ENCODE peak calls at places on chromosomes 5 and 9, in seven cellular contexts. N is EH; Y is ureter; J is stimulated activated CD4-positive, alpha-beta T cell treated with anti-CD3 and anti-CD28 coated beads, Interleukin-1b, Interleukin-23, amount 100 ng/mL, for 4 hours; T is stimulated activated naive B cell treated with anti-CD40 and anti-IgM and Interleukin-4, amounts not matched to agents 10 μg/mL and 1 μg/mL and 100 μg/mL, for 72 hours; U is RWPE1; L is GOT3. R is an unnamed sample.

GRCh38 chr5:180839935-180840334 is 21.1 kb downstream of the ZFP62 start:
- DNase-seq in N (no peak), Y (peak), J (no peak), T (no peak), U (no peak), L (no peak), R (no peak)

GRCh38 chr5:154863291-154864080 is 5.1 kb downstream of the CNOT8 start:
- DNase-seq in N (peak), Y (no peak), J (no peak), T (no peak), U (no peak), L (no peak), R (no peak)

GRCh38 chr9:100284247-100284646 is 68.5 kb downstream of the TEX10 start:
- DNase-seq in N (no peak), Y (no peak), J (no peak), T (no peak), U (no peak), L (no peak), R (no peak)

GRCh38 chr5:135486679-135487395 is 34.7 kb upstream of the TIFAB start:
- DNase-seq in N (no peak), Y (no peak), J (no peak), T (no peak), U (no peak), L (no peak), R (no peak)

GRCh38 chr5:133605323-133605722 is 7.0 kb downstream of the FSTL4 start:
- DNase-seq in N (no peak), Y (no peak), J (no peak), T (no peak), U (no peak), L (no peak), R (no peak)

GRCh38 chr5:78644741-78645300 is 3.8 kb downstream of the LHFPL2 start:
- DNase-seq in N (peak), Y (no peak), J (no peak), T (no peak), U (no peak), L (no peak), R (peak)

GRCh38 chr5:137113939-137114338 is 385.2 kb downstream of the SPOCK1 start:
- DNase-seq in N (no peak), Y (no peak), J (no peak), T (no peak), U (no peak), L (no peak), R (no peak)

GRCh38 chr9:37187713-37188439 is 67.5 kb downstream of the ZCCHC7 start:
- DNase-seq in N (peak), Y (no peak), J (no peak), T (no peak), U (no peak), L (no peak), R (no peak)

GRCh38 chr9:107739601-107740082 is 250.1 kb upstream of the KLF4 start:
- DNase-seq in N (peak), Y (peak), J (no peak), T (no peak), U (peak), L (no peak), R (no peak)

GRCh38 chr5:135441256-135441915 is 5.8 kb downstream of the DCANP1 start:
- DNase-seq in N (no peak), Y (no peak), J (no peak), T (no peak), U (no peak), L (no peak), R (no peak)

GRCh38 chr5:115842089-115842881 is 550 bp downstream of the AP3S1 start:
- DNase-seq in N (peak), Y (peak), J (no peak), T (no peak), U (peak), L (no peak), R (peak)

GRCh38 chr5:109610581-109610980 is 79.1 kb upstream of the MAN2A1 start:
- DNase-seq in N (no peak), Y (no peak), J (no peak), T (no peak), U (no peak), L (no peak), R (no peak)

GRCh38 chr9:107624216-107624948 is 134.8 kb upstream of the KLF4 start:
- DNase-seq in N (peak), Y (no peak), J (no peak), T (no peak), U (peak), L (no peak), R (no peak)

GRCh38 chr5:75509956-75510355 is 1.5 kb downstream of the CERT1 start:
- DNase-seq in N (peak), Y (no peak), J (no peak), T (no peak), U (peak), L (no peak), R (peak)

GRCh38 chr5:153147891-153148623 is 342.4 kb upstream of the GRIA1 start:
- DNase-seq in N (peak), Y (no peak), J (no peak), T (no peak), U (peak), L (no peak), R (peak)

GRCh38 chr9:132008184-132008781 is 71.4 kb downstream of the MED27 start:
- DNase-seq in N (peak), Y (no peak), J (no peak), T (no peak), U (peak), L (no peak), R (no peak)

GRCh38 chr5:125549322-125549871 is 803.0 kb upstream of the ZNF608 start:
- DNase-seq in N (no peak), Y (no peak), J (no peak), T (no peak), U (no peak), L (no peak), R (no peak)

GRCh38 chr9:35579130-35579529 is 25.9 kb upstream of the TESK1 start:
- DNase-seq in N (no peak), Y (no peak), J (no peak), T (peak), U (no peak), L (no peak), R (no peak)

GRCh38 chr5:956941-957729 is 51.5 kb upstream of the NKD2 start:
- DNase-seq in N (peak), Y (no peak), J (no peak), T (peak), U (peak), L (peak), R (peak)

GRCh38 chr5:10461904-10462542 is 20.3 kb downstream of the ROPN1L start:
- DNase-seq in N (no peak), Y (no peak), J (no peak), T (no peak), U (no peak), L (no peak), R (no peak)

GRCh38 chr5:107570805-107571531 is 99.8 kb downstream of the EFNA5 start:
- DNase-seq in N (no peak), Y (peak), J (no peak), T (peak), U (no peak), L (no peak), R (peak)

GRCh38 chr5:60382761-60383160 is 317.2 kb downstream of the DEPDC1B start:
- DNase-seq in N (peak), Y (no peak), J (no peak), T (no peak), U (peak), L (no peak), R (peak)

GRCh38 chr5:39213437-39214207 is 5.7 kb downstream of the FYB1 start:
- DNase-seq in N (no peak), Y (no peak), J (no peak), T (no peak), U (no peak), L (no peak), R (no peak)

GRCh38 chr5:172501708-172502379 is 47.5 kb upstream of the SH3PXD2B start:
- DNase-seq in N (no peak), Y (peak), J (no peak), T (no peak), U (no peak), L (no peak), R (no peak)

GRCh38 chr5:60700347-60700815 is 415 bp upstream of the DEPDC1B start:
- DNase-seq in N (peak), Y (no peak), J (no peak), T (peak), U (peak), L (no peak), R (no peak)

GRCh38 chr5:81657386-81657785 is 93.5 kb downstream of the SSBP2 start:
- DNase-seq in N (peak), Y (no peak), J (no peak), T (no peak), U (peak), L (no peak), R (peak)

GRCh38 chr5:59724482-59725392 is 168.8 kb downstream of the PDE4D start:
- DNase-seq in N (peak), Y (no peak), J (no peak), T (peak), U (peak), L (no peak), R (peak)

GRCh38 chr9:74041588-74041987 is 455.5 kb upstream of the RORB start:
- DNase-seq in N (no peak), Y (no peak), J (no peak), T (no peak), U (no peak), L (no peak), R (no peak)

GRCh38 chr9:81772144-81772543 is 82.8 kb upstream of the TLE1 start:
- DNase-seq in N (peak), Y (no peak), J (no peak), T (no peak), U (no peak), L (no peak), R (no peak)

GRCh38 chr5:72271696-72272095 is 48.3 kb downstream of the MRPS27 start:
- DNase-seq in N (no peak), Y (no peak), J (no peak), T (no peak), U (no peak), L (no peak), R (no peak)

R was measured in SK-MEL-5.